ENCODE peak calls at places on chromosomes 16 and 17, in eight cellular contexts. H is KG1; D is Daoy; F is activated CD4-positive, alpha-beta memory T cell treated with anti-CD3 and anti-CD28 coated beads for 36 hours; A is ELR; K is NCI-H1417; C is heart left ventricle; S is prostate gland. Q is an unnamed sample.

GRCh38 chr16:15751940-15752339 is 101.9 kb downstream of the NDE1 start:
- DNase-seq in H (no peak), D (no peak), F (no peak), A (no peak), K (no peak), C (no peak), S (no peak), Q (no peak)

GRCh38 chr17:64019486-64020067 is 856 bp downstream of the ICAM2 start:
- DNase-seq in H (no peak), D (no peak), F (peak; percentile 32), A (no peak), K (no peak), C (no peak), S (no peak), Q (no peak)

GRCh38 chr17:48026503-48027321 is 10.9 kb downstream of the COPZ2 start:
- DNase-seq in H (peak; percentile 26), D (peak; percentile 85), F (peak; percentile 83), A (peak; percentile 92), K (peak; percentile 91), C (peak; percentile 89), S (peak; percentile 91), Q (peak; percentile 81)

GRCh38 chr16:68685685-68686478 is 40.8 kb downstream of the CDH3 start:
- DNase-seq in H (no peak), D (no peak), F (no peak), A (no peak), K (no peak), C (no peak), S (no peak), Q (no peak)

GRCh38 chr16:69859105-69859969 is 91.8 kb upstream of the CLEC18A start:
- DNase-seq in H (no peak), D (peak; percentile 10), F (peak; percentile 18), A (peak; percentile 30), K (no peak), C (no peak), S (no peak), Q (no peak)

GRCh38 chr17:80113033-80113484 is 11.7 kb downstream of the GAA start:
- DNase-seq in H (no peak), D (no peak), F (no peak), A (no peak), K (no peak), C (no peak), S (no peak), Q (no peak)

GRCh38 chr16:4496305-4496704 is 20.1 kb downstream of the HMOX2 start:
- DNase-seq in H (no peak), D (peak; percentile 58), F (peak; percentile 22), A (peak; percentile 90), K (no peak), C (no peak), S (no peak), Q (peak; percentile 31)

GRCh38 chr16:12901204-12901596 is 198 bp upstream of the SHISA9 start:
- DNase-seq in H (no peak), D (peak; percentile 19), F (no peak), A (no peak), K (peak; percentile 40), C (no peak), S (no peak), Q (no peak)

GRCh38 chr16:69131167-69131748 is 1.1 kb downstream of the CHTF8 start:
- DNase-seq in H (no peak), D (no peak), F (peak; percentile 17), A (peak; percentile 39), K (peak; percentile 68), C (no peak), S (no peak), Q (no peak)

Q was measured in stromal cell of bone marrow.